ENCODE peak calls at places on chromosome 18, in eight cellular contexts. G is transverse colon, E is H1, I is upper lobe of left lung, A is sigmoid colon, W is spleen, H is HCT116, Q is prostate gland. D is an unnamed sample. For H3K4me1, the result is how much of the 10 kb centered on the place peaks cover.

GRCh38 chr18:11689972-11690570 is 1.0 kb downstream of the GNAL start:
- DNase-seq in Q (no peak), W (no peak), H (no peak), I (no peak), E (no peak), G (no peak), A (no peak), D (no peak)

GRCh38 chr18:66560092-66560491 is 43.8 kb downstream of the CDH19 start:
- DNase-seq in H (no peak), Q (peak), W (no peak), I (no peak), E (no peak), G (no peak), A (no peak), D (no peak)

GRCh38 chr18:8365528-8365927 is 243.7 kb upstream of the RAB12 start:
- DNase-seq in H (no peak), E (no peak), Q (no peak), W (no peak), A (no peak), G (no peak), I (no peak), D (no peak)

GRCh38 chr18:35695384-35695783 is 113.8 kb downstream of the GALNT1 start:
- DNase-seq in G (no peak), W (no peak), I (no peak), Q (no peak), H (no peak), A (no peak), E (no peak), D (no peak)

GRCh38 chr18:63237911-63238710 is 81.5 kb downstream of the BCL2 start:
- DNase-seq in G (peak), H (peak), Q (peak), I (no peak), W (no peak), E (peak), A (no peak), D (peak)

GRCh38 chr18:34592961-34593382 is 117.1 kb upstream of the DTNA start:
- DNase-seq in A (peak), G (peak), I (no peak), W (no peak), H (no peak), Q (peak), E (no peak), D (peak)

GRCh38 chr18:8455661-8456614 is 153.3 kb upstream of the RAB12 start:
- DNase-seq in Q (no peak), G (no peak), W (no peak), I (no peak), A (no peak), H (no peak), E (no peak), D (no peak)

GRCh38 chr18:23958036-23958435 is 56.5 kb upstream of the TTC39C start:
- DNase-seq in A (peak), H (no peak), G (peak), E (no peak), I (peak), Q (peak), W (no peak), D (peak)

GRCh38 chr18:58364867-58365533 is 263.9 kb downstream of the ALPK2 start:
- DNase-seq in E (no peak), W (no peak), H (no peak), Q (no peak), G (no peak), A (no peak), I (no peak), D (no peak)

GRCh38 chr18:21004721-21005120 is 106.9 kb downstream of the ROCK1 start:
- DNase-seq in H (no peak), A (no peak), E (no peak), Q (no peak), W (no peak), G (no peak), I (no peak), D (no peak)

GRCh38 chr18:839224-840079 is 27.4 kb upstream of the YES1 start:
- DNase-seq in I (peak), Q (peak), A (peak), W (peak), G (peak), E (peak), H (peak), D (peak)

GRCh38 chr18:55522011-55522410 is 66.0 kb downstream of the TCF4 start:
- DNase-seq in G (peak), Q (no peak), I (no peak), E (no peak), A (no peak), W (no peak), H (no peak), D (no peak)

GRCh38 chr18:54444309-54444914 is 86.7 kb downstream of the C18orf54 start:
- DNase-seq in G (peak), H (peak), W (peak), Q (peak), E (peak), I (no peak), A (no peak), D (no peak)

GRCh38 chr18:72673242-72673641 is 129.1 kb upstream of the CBLN2 start:
- DNase-seq in H (no peak), G (no peak), W (no peak), E (no peak), A (no peak), I (no peak), Q (no peak), D (no peak)

GRCh38 chr18:36688020-36688965 is 140.5 kb downstream of the TPGS2 start:
- DNase-seq in E (no peak), A (no peak), H (peak), G (peak), Q (peak), W (no peak), I (no peak), D (no peak)

GRCh38 chr18:3998698-3999333 is 456.3 kb downstream of the DLGAP1 start:
- DNase-seq in E (no peak), A (no peak), H (peak), W (no peak), I (no peak), Q (no peak), G (peak), D (no peak)

GRCh38 chr18:79488311-79489047 is 92.7 kb downstream of the NFATC1 start:
- DNase-seq in H (no peak), G (no peak), I (no peak), W (peak), Q (no peak), E (no peak), A (no peak), D (peak)

GRCh38 chr18:24031318-24031717 is 16.8 kb downstream of the TTC39C start:
- DNase-seq in Q (no peak), H (no peak), A (no peak), E (no peak), I (no peak), G (no peak), W (no peak), D (no peak)

GRCh38 chr18:35201502-35201901 is 39.3 kb upstream of the ZNF397 start:
- DNase-seq in A (no peak), W (no peak), G (no peak), E (no peak), H (no peak), I (no peak), Q (no peak), D (no peak)

GRCh38 chr18:71442830-71443229 is 1101.3 kb downstream of the CBLN2 start:
- DNase-seq in A (no peak), I (no peak), G (no peak), W (no peak), H (no peak), E (no peak), Q (no peak), D (no peak)

GRCh38 chr18:44954256-44954655 is 273.6 kb downstream of the SETBP1 start:
- DNase-seq in H (no peak), E (no peak), I (no peak), G (no peak), A (no peak), Q (no peak), W (no peak), D (no peak)

GRCh38 chr18:8177330-8178016 is 431.8 kb upstream of the RAB12 start:
- DNase-seq in E (no peak), G (no peak), I (no peak), A (no peak), W (no peak), H (no peak), Q (no peak), D (no peak)

GRCh38 chr18:79947054-79947755 is 4.2 kb downstream of the SLC66A2 start:
- DNase-seq in A (peak), Q (no peak), H (no peak), E (no peak), W (peak), G (peak), I (peak), D (peak)

GRCh38 chr18:24112874-24113615 is 25.8 kb upstream of the CABYR start:
- DNase-seq in W (no peak), G (no peak), A (no peak), I (no peak), H (peak), Q (no peak), E (no peak), D (no peak)

GRCh38 chr18:12236934-12237832 is 17.0 kb upstream of the CIDEA start:
- DNase-seq in E (no peak), I (peak), W (peak), H (peak), A (peak), G (peak), Q (peak), D (peak)

GRCh38 chr18:54764786-54765185 is 63.5 kb upstream of the RAB27B start:
- DNase-seq in E (no peak), I (no peak), H (no peak), A (no peak), G (no peak), W (no peak), Q (no peak), D (no peak)

GRCh38 chr18:11990541-11990940 is 9.2 kb downstream of the IMPA2 start:
- DNase-seq in Q (no peak), I (no peak), H (no peak), W (peak), A (peak), G (no peak), E (no peak), D (no peak)

GRCh38 chr18:8839285-8839684 is 133.9 kb downstream of the MTCL1 start:
- DNase-seq in W (no peak), E (no peak), Q (no peak), I (no peak), A (no peak), H (no peak), G (no peak), D (no peak)

GRCh38 chr18:36672437-36673344 is 156.1 kb downstream of the TPGS2 start:
- DNase-seq in Q (peak), H (no peak), E (no peak), I (peak), A (no peak), W (no peak), G (peak), D (no peak)

GRCh38 chr18:55301196-55301540 is 286.8 kb downstream of the TCF4 start:
- DNase-seq in G (no peak), W (no peak), H (no peak), Q (no peak), I (no peak), A (no peak), E (no peak), D (no peak)

GRCh38 chr18:37166491-37166890 is 337.6 kb downstream of the KIAA1328 start:
- DNase-seq in H (no peak), G (no peak), Q (no peak), A (no peak), E (no peak), I (no peak), W (no peak), D (no peak)

GRCh38 chr18:4017479-4017878 is 437.6 kb downstream of the DLGAP1 start:
- DNase-seq in Q (no peak), A (no peak), H (peak), E (peak), I (no peak), W (no peak), G (no peak), D (no peak)

GRCh38 chr18:36402765-36403396 is 105.4 kb downstream of the FHOD3 start:
- DNase-seq in A (peak), W (no peak), H (no peak), E (no peak), I (no peak), G (peak), Q (no peak), D (peak)

DNA sequence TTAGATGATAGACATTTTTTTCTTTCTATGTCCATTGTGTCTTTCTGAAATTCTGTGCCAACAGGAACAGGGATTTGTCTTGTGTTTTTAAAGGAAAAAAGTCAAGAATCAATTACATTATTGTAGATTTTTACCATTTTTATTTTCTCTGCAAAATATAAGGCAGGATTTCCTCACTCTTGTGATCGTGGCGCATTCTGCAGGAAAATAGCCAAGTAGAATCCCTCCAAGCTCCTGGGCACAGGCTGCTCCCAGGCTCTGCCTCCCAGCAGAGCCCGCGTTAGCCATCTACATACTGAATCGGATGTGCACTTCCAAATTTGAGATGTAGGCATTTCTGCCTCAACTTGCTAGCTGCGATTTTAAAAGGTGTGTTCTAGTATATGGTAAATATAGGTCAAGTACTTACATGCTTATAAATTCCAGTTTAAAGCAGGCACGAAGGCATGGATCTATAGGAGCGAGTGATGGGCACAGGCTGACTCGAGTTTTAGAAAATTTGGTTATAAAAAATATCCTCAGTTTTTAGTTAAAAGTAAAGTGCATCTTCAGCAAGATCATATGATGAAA is 10.3 kb downstream of the TSHZ1 start:
- DNase-seq in H (no peak), A (no peak), Q (no peak), E (no peak), G (no peak), W (no peak), I (no peak), D (no peak)
- H3K4me1 ChIP-seq in H (under half), A (half or more), Q (under half), E (under half), G (under half), W (under half), I (under half), D (under half)

GRCh38 chr18:48931680-48932461 is 18.9 kb downstream of the SMAD7 start:
- DNase-seq in W (no peak), Q (no peak), A (no peak), H (no peak), G (peak), E (no peak), I (no peak), D (no peak)

GRCh38 chr18:48932462-48932818 is 18.3 kb downstream of the SMAD7 start:
- DNase-seq in Q (no peak), A (no peak), G (no peak), E (no peak), I (no peak), H (no peak), W (no peak), D (no peak)

GRCh38 chr18:48933578-48934399 is 17.0 kb downstream of the SMAD7 start:
- DNase-seq in A (no peak), W (peak), I (peak), Q (no peak), E (no peak), G (no peak), H (no peak), D (no peak)

GRCh38 chr18:48934400-48934707 is 16.4 kb downstream of the SMAD7 start:
- DNase-seq in E (no peak), W (no peak), I (no peak), Q (no peak), H (no peak), G (no peak), A (no peak), D (no peak)

DNA sequence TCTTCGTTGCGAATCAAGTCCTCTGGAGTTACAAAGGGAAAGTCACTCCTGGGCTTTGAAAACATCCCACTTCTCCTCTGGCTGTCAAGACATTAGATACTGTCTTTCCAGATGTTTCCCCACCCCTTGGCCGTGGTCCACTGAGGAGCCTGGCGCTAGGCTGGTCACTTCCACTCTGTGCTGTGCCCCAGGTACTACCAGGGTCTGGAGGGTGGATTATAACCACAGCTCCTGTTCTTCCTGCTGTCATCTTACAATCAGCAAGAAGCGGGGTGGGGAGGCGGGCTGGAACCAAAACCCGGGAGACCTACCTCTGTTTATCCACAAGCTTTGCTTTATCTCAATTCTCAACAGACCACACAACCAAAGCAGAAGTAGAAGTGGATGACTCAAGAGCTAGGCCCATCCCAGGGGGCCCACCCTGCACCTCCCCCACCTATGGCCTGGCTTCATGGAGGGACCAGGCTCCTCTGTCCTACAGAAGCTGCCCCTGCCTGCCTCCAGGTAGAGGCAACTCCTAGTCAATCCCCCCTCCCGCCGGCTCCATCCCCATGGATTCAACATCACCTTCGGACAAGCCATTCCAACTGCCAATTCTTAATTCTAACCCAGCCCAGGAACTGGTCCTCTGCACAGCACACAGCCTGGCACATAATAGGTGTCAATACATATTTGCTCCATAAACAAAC is 17.8 kb downstream of the SMAD7 start:
- DNase-seq in Q (no peak), G (no peak), A (no peak), W (no peak), E (no peak), I (no peak), H (no peak), D (no peak)
- TF ChIP-seq POLR2A in Q (no peak), G (no peak), A (no peak), W (no peak), E (no peak), I (no peak), H (no peak), D (no peak)

DNA sequence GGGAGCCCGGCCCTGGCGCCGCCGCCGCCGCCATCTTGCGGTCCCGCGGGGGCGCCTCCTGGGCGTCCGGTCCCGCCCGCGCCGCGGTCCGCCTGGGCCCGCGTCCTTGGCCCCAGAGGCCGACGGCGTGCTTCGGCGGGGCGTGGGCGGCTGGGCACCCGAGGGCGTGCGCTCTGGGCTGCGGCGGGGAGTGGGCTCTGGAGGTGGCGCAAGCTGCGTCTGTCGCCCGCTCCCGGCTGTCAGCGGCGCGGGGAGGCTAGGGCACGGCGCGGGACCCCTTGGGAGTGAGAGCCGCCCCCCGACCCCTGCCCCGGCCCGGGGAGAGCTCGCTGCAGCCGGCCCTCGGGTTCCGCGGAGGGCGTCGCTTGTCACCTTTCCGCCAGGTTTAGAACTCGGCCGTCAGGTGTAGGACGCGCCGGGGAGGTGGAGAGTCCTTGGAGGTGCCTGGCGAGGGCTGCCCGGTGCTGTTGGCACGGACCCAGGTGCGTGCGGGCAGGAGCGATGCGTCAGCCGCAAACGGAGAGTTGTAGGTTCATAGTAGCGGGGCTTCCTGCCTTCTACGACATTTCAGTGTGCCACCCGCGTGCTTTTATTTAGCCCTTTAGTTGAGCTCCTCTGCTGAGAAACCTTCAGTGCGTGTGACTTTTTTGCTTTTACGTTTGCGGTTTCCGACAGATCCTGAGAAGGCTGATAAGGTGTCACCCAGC is 921 bp downstream of the VAPA start:
- DNase-seq in A (peak), I (peak), W (peak), E (no peak), H (peak), Q (peak), G (peak), D (peak)
- TF ChIP-seq POLR2AphosphoS5 in A (peak), I (peak), W (peak), E (no peak), H (peak), Q (peak), G (peak), D (peak)

GRCh38 chr18:13247506-13247905 is 28.9 kb downstream of the LDLRAD4 start:
- DNase-seq in H (no peak), E (no peak), A (peak), G (no peak), I (no peak), W (peak), Q (no peak), D (peak)
- H3K4me1 ChIP-seq in H (under half), E (under half), A (under half), G (under half), I (under half), W (under half), Q (under half), D (under half)

GRCh38 chr18:76463872-76464271 is 31.2 kb downstream of the ZNF516 start:
- DNase-seq in I (no peak), E (no peak), G (no peak), W (no peak), Q (no peak), H (no peak), A (no peak), D (no peak)

GRCh38 chr18:76465630-76466409 is 29.2 kb downstream of the ZNF516 start:
- DNase-seq in G (no peak), W (no peak), I (no peak), A (peak), E (no peak), H (no peak), Q (no peak), D (no peak)

GRCh38 chr18:76463358-76463757 is 31.7 kb downstream of the ZNF516 start:
- DNase-seq in E (no peak), I (no peak), H (no peak), W (no peak), A (no peak), G (no peak), Q (no peak), D (no peak)

GRCh38 chr18:76466410-76466991 is 28.5 kb downstream of the ZNF516 start:
- DNase-seq in E (no peak), W (peak), H (no peak), A (peak), G (no peak), Q (no peak), I (peak), D (no peak)

GRCh38 chr18:76464281-76465259 is 30.5 kb downstream of the ZNF516 start:
- DNase-seq in I (peak), H (no peak), E (no peak), A (peak), Q (no peak), W (no peak), G (no peak), D (no peak)
- TF ChIP-seq POLR2A in I (no peak), H (no peak), E (no peak), A (no peak), Q (no peak), W (no peak), G (no peak), D (no peak)

DNA sequence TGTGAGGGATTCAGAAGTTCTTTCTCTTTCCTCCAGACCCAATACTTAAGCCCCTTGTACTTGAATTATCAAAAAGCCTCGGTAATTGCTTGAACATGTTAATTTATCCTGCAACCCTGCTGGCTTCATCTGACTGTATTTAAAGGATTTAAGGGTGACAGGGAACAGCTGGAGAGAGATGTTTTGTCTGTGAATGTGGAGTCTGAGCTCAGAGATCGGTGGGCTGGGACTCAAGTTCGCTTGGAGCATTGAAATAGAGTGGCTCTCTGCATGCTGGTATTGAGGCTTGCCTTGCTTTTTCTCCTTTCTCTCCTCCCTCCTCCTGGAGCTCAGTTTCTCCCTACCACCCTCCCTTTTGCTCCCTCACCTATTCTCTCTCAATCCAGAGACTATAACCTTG is 73.6 kb downstream of the BOD1L2 start:
- DNase-seq in Q (no peak), E (no peak), I (no peak), W (no peak), A (no peak), G (no peak), H (no peak), D (no peak)
- TF ChIP-seq POLR2AphosphoS5 in Q (no peak), E (no peak), I (no peak), W (no peak), A (no peak), G (no peak), H (no peak), D (no peak)

D was measured in breast epithelium.